ENCODE peak calls at places on chromosomes 5 and 9, in four cellular contexts. One of them, this sample, is unnamed.

GRCh38 chr5:59548807-59549357 is 344.6 kb downstream of the PDE4D start:
- DNase-seq in mesendoderm: no peak
- DNase-seq in H1: no peak
- DNase-seq in H9: no peak
- DNase-seq in this sample: no peak

GRCh38 chr5:153081385-153081784 is 409.1 kb upstream of the GRIA1 start:
- DNase-seq in H9: no peak
- DNase-seq in mesendoderm: no peak
- DNase-seq in H1: no peak
- DNase-seq in this sample: no peak

GRCh38 chr9:135295556-135296300 is 183.9 kb upstream of the PPP1R26 start:
- DNase-seq in H1: no peak
- DNase-seq in mesendoderm: no peak
- DNase-seq in H9: peak
- DNase-seq in this sample: no peak

GRCh38 chr5:130520211-130520610 is 615.9 kb downstream of the CHSY3 start:
- DNase-seq in H9: no peak
- DNase-seq in H1: no peak
- DNase-seq in mesendoderm: peak
- DNase-seq in this sample: no peak

GRCh38 chr5:149126898-149127297 is 14.4 kb upstream of the ABLIM3 start:
- DNase-seq in mesendoderm: no peak
- DNase-seq in H1: no peak
- DNase-seq in H9: no peak
- DNase-seq in this sample: no peak

GRCh38 chr9:93299418-93300174 is 115.7 kb downstream of the WNK2 start:
- DNase-seq in H1: no peak
- DNase-seq in mesendoderm: no peak
- DNase-seq in H9: no peak
- DNase-seq in this sample: no peak

GRCh38 chr5:98568336-98568735 is 205.1 kb upstream of the RGMB start:
- DNase-seq in mesendoderm: no peak
- DNase-seq in H9: no peak
- DNase-seq in H1: no peak
- DNase-seq in this sample: peak

GRCh38 chr5:62587737-62588136 is 9.1 kb downstream of the LRRC70 start:
- DNase-seq in H9: no peak
- DNase-seq in H1: no peak
- DNase-seq in mesendoderm: no peak
- DNase-seq in this sample: no peak

GRCh38 chr5:43193171-43193951 is 1.3 kb downstream of the NIM1K start:
- DNase-seq in H1: no peak
- DNase-seq in mesendoderm: peak
- DNase-seq in H9: no peak
- DNase-seq in this sample: peak

GRCh38 chr5:106874974-106875373 is 795.8 kb downstream of the EFNA5 start:
- DNase-seq in mesendoderm: no peak
- DNase-seq in H1: no peak
- DNase-seq in H9: no peak
- DNase-seq in this sample: no peak

GRCh38 chr5:61450880-61451279 is 118.8 kb downstream of the ZSWIM6 start:
- DNase-seq in H9: no peak
- DNase-seq in H1: no peak
- DNase-seq in mesendoderm: no peak
- DNase-seq in this sample: peak

GRCh38 chr9:131633491-131634031 is 88.2 kb downstream of the PRRT1B start:
- DNase-seq in H1: no peak
- DNase-seq in mesendoderm: no peak
- DNase-seq in H9: no peak
- DNase-seq in this sample: no peak

GRCh38 chr5:23269981-23270380 is 237.4 kb upstream of the PRDM9 start:
- DNase-seq in H9: no peak
- DNase-seq in mesendoderm: no peak
- DNase-seq in H1: no peak
- DNase-seq in this sample: no peak

GRCh38 chr9:123251741-123252140 is 16.6 kb downstream of the STRBP start:
- DNase-seq in H9: no peak
- DNase-seq in H1: no peak
- DNase-seq in mesendoderm: no peak
- DNase-seq in this sample: no peak

GRCh38 chr9:127555830-127556820 is 56.0 kb upstream of the STXBP1 start:
- DNase-seq in H9: peak
- DNase-seq in mesendoderm: peak
- DNase-seq in H1: no peak
- DNase-seq in this sample: peak

GRCh38 chr5:10077721-10078551 is 171.8 kb downstream of the ATPSCKMT start:
- DNase-seq in H1: no peak
- DNase-seq in mesendoderm: no peak
- DNase-seq in H9: no peak
- DNase-seq in this sample: peak

GRCh38 chr5:180637962-180638680 is 11.3 kb downstream of the FLT4 start:
- DNase-seq in H9: no peak
- DNase-seq in mesendoderm: no peak
- DNase-seq in H1: no peak
- DNase-seq in this sample: no peak

GRCh38 chr9:19184144-19184917 is 46.2 kb upstream of the DENND4C start:
- DNase-seq in H9: peak
- DNase-seq in mesendoderm: peak
- DNase-seq in H1: no peak
- DNase-seq in this sample: peak

GRCh38 chr5:9340095-9340494 is 205.8 kb downstream of the SEMA5A start:
- DNase-seq in H9: no peak
- DNase-seq in H1: no peak
- DNase-seq in mesendoderm: no peak
- DNase-seq in this sample: no peak

GRCh38 chr9:104068546-104068945 is 25.6 kb upstream of the SMC2 start:
- DNase-seq in H9: no peak
- DNase-seq in H1: no peak
- DNase-seq in mesendoderm: no peak
- DNase-seq in this sample: peak

GRCh38 chr9:556199-556598 is 285.3 kb upstream of the DMRT1 start:
- DNase-seq in H9: no peak
- DNase-seq in H1: no peak
- DNase-seq in mesendoderm: no peak
- DNase-seq in this sample: no peak

GRCh38 chr9:83629433-83630104 is 6.6 kb downstream of the IDNK start:
- DNase-seq in mesendoderm: no peak
- DNase-seq in H1: no peak
- DNase-seq in H9: no peak
- DNase-seq in this sample: no peak

GRCh38 chr9:83628540-83628939 is 5.6 kb downstream of the IDNK start:
- DNase-seq in H1: no peak
- DNase-seq in H9: no peak
- DNase-seq in mesendoderm: no peak
- DNase-seq in this sample: no peak

GRCh38 chr9:83633260-83633659 is 10.3 kb downstream of the IDNK start:
- DNase-seq in H9: no peak
- DNase-seq in H1: no peak
- DNase-seq in mesendoderm: peak
- DNase-seq in this sample: no peak

GRCh38 chr9:83633676-83634075 is 10.7 kb downstream of the IDNK start:
- DNase-seq in mesendoderm: no peak
- DNase-seq in H1: no peak
- DNase-seq in H9: no peak
- DNase-seq in this sample: no peak

GRCh38 chr9:83630938-83631457 is 8.1 kb downstream of the IDNK start:
- DNase-seq in H1: no peak
- DNase-seq in H9: peak
- DNase-seq in mesendoderm: peak
- DNase-seq in this sample: peak
- H3K56ac ChIP-seq in H1: no peak
- H3K56ac ChIP-seq in H9: no peak
- H3K56ac ChIP-seq in mesendoderm: no peak
- H3K56ac ChIP-seq in this sample: no peak

DNA sequence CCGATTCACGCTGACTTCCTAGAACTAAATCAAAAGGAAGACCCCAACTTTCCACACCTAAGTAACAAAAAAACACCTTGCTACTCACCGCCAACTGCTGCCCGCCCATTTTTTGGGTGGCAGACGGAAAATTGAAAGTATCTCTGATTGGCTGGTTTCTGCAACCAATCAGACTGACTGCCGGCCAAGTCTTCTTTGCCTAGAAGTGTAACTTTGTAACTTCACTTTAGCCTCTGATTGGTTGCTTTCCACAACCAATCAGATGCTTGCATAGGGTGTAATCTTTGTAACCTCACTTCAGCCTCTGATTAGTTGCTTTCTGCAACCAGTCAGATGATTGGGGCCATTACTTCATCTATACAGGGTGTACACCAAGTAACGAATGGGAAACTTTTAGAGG is 42.6 kb upstream of the ANKH start:
- DNase-seq in mesendoderm: no peak
- DNase-seq in H1: no peak
- DNase-seq in H9: no peak
- DNase-seq in this sample: no peak
- H3K56ac ChIP-seq in mesendoderm: no peak
- H3K56ac ChIP-seq in H1: no peak
- H3K56ac ChIP-seq in H9: no peak
- H3K56ac ChIP-seq in this sample: no peak

GRCh38 chr5:66072031-66072430 is 72.1 kb upstream of the SREK1 start:
- DNase-seq in H1: no peak
- DNase-seq in mesendoderm: no peak
- DNase-seq in H9: no peak
- DNase-seq in this sample: peak

GRCh38 chr5:66066826-66067225 is 77.3 kb upstream of the SREK1 start:
- DNase-seq in H1: no peak
- DNase-seq in mesendoderm: no peak
- DNase-seq in H9: no peak
- DNase-seq in this sample: no peak
- H3K56ac ChIP-seq in H1: no peak
- H3K56ac ChIP-seq in mesendoderm: no peak
- H3K56ac ChIP-seq in H9: no peak
- H3K56ac ChIP-seq in this sample: no peak

DNA sequence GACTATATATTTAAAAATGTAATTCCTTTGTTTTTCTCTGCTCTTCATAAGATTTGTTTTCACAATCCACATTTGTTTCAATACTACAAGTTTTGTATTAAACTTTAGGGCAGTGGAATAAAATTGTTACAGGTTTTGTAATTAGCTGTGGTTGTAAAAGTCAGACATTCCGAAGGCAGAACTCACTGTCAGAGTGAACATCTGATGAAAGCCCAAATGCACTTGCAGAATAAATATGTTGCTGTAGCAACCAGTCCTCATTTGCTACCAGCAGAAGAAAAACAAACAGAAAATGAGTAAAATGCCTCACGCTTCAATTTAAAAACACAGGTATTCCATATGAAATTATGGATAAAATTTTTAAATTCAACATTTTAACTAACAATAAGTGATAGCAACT is 740.1 kb upstream of the FAM174A start:
- DNase-seq in mesendoderm: no peak
- DNase-seq in H9: no peak
- DNase-seq in H1: no peak
- DNase-seq in this sample: no peak
- H3K56ac ChIP-seq in mesendoderm: no peak
- H3K56ac ChIP-seq in H9: no peak
- H3K56ac ChIP-seq in H1: no peak
- H3K56ac ChIP-seq in this sample: no peak

GRCh38 chr9:105363842-105364241 is 84.0 kb upstream of the FSD1L start:
- DNase-seq in H9: no peak
- DNase-seq in mesendoderm: no peak
- DNase-seq in H1: no peak
- DNase-seq in this sample: no peak
- H3K56ac ChIP-seq in H9: no peak
- H3K56ac ChIP-seq in mesendoderm: no peak
- H3K56ac ChIP-seq in H1: no peak
- H3K56ac ChIP-seq in this sample: no peak

GRCh38 chr9:96719538-96720315 is 58.2 kb downstream of the ZNF510 start:
- DNase-seq in mesendoderm: no peak
- DNase-seq in H1: no peak
- DNase-seq in H9: no peak
- DNase-seq in this sample: no peak
- H3K56ac ChIP-seq in mesendoderm: no peak
- H3K56ac ChIP-seq in H1: no peak
- H3K56ac ChIP-seq in H9: no peak
- H3K56ac ChIP-seq in this sample: no peak

This sample was measured in IMR-90.